ENCODE peak calls at places on chromosomes 11 and 22, in nine cellular contexts. N, Z, G, F, I, D, B, H and J are unnamed samples.

GRCh38 chr22:36807627-36808026 is 9.2 kb downstream of the PVALB start:
- DNase-seq in N (no peak), Z (no peak), G (no peak), F (no peak), I (no peak), D (no peak), B (no peak), H (no peak), J (no peak)

GRCh38 chr11:74642912-74643311 is 50.5 kb downstream of the POLD3 start:
- DNase-seq in N (no peak), Z (no peak), G (no peak), F (no peak), I (no peak), D (no peak), B (no peak), H (no peak), J (no peak)

GRCh38 chr22:39146256-39147101 is 6.0 kb downstream of the CBX7 start:
- DNase-seq in N (no peak), Z (no peak), G (no peak), F (no peak), I (no peak), D (no peak), B (no peak), H (no peak), J (no peak)

GRCh38 chr11:1302041-1302460 is 7.4 kb downstream of the TOLLIP start:
- DNase-seq in N (no peak), Z (no peak), G (no peak), F (no peak), I (peak), D (no peak), B (no peak), H (no peak), J (no peak)

GRCh38 chr22:47094861-47095330 is 332.4 kb downstream of the TBC1D22A start:
- DNase-seq in N (no peak), Z (no peak), G (no peak), F (no peak), I (no peak), D (no peak), B (no peak), H (no peak), J (no peak)

GRCh38 chr11:67277231-67277961 is 11.1 kb downstream of the GRK2 start:
- DNase-seq in N (peak), Z (peak), G (peak), F (peak), I (peak), D (no peak), B (peak), H (no peak), J (peak)

GRCh38 chr11:8311366-8311765 is 47.7 kb upstream of the LMO1 start:
- DNase-seq in N (no peak), Z (no peak), G (no peak), F (no peak), I (no peak), D (no peak), B (no peak), H (no peak), J (no peak)

GRCh38 chr22:17319541-17319940 is 49.7 kb upstream of the CECR2 start:
- DNase-seq in N (no peak), Z (no peak), G (no peak), F (no peak), I (no peak), D (no peak), B (no peak), H (peak), J (no peak)

GRCh38 chr11:117583063-117583801 is 213.8 kb downstream of the DSCAML1 start:
- DNase-seq in N (no peak), Z (no peak), G (peak), F (no peak), I (no peak), D (no peak), B (no peak), H (no peak), J (peak)

GRCh38 chr11:119788911-119789560 is 60.0 kb upstream of the NECTIN1 start:
- DNase-seq in N (no peak), Z (no peak), G (no peak), F (no peak), I (no peak), D (no peak), B (no peak), H (no peak), J (no peak)

GRCh38 chr11:76603202-76603601 is 67.3 kb downstream of the LRRC32 start:
- DNase-seq in N (no peak), Z (no peak), G (no peak), F (no peak), I (peak), D (no peak), B (no peak), H (no peak), J (no peak)

GRCh38 chr11:12581923-12582322 is 92.3 kb upstream of the TEAD1 start:
- DNase-seq in N (no peak), Z (no peak), G (peak), F (peak), I (no peak), D (no peak), B (no peak), H (no peak), J (peak)

GRCh38 chr11:12741671-12742216 is 67.5 kb downstream of the TEAD1 start:
- DNase-seq in N (no peak), Z (no peak), G (no peak), F (no peak), I (no peak), D (peak), B (no peak), H (no peak), J (no peak)

GRCh38 chr11:16825968-16826367 is 87.5 kb downstream of the C11orf58 start:
- DNase-seq in N (no peak), Z (no peak), G (no peak), F (no peak), I (no peak), D (no peak), B (no peak), H (no peak), J (no peak)

GRCh38 chr11:95335989-95336388 is 105.0 kb upstream of the SESN3 start:
- DNase-seq in N (no peak), Z (no peak), G (no peak), F (no peak), I (no peak), D (no peak), B (no peak), H (no peak), J (no peak)

GRCh38 chr11:114618139-114618538 is 22.6 kb upstream of the NXPE4 start:
- DNase-seq in N (no peak), Z (no peak), G (no peak), F (no peak), I (no peak), D (no peak), B (no peak), H (no peak), J (no peak)

GRCh38 chr11:3164138-3164539 is 971 bp downstream of the OSBPL5 start:
- DNase-seq in N (no peak), Z (no peak), G (no peak), F (no peak), I (no peak), D (no peak), B (no peak), H (no peak), J (no peak)

GRCh38 chr11:116193321-116194114 is 579.3 kb downstream of the BUD13 start:
- DNase-seq in N (no peak), Z (no peak), G (no peak), F (no peak), I (no peak), D (peak), B (no peak), H (peak), J (peak)

GRCh38 chr11:73521621-73522020 is 76.3 kb downstream of the FAM168A start:
- DNase-seq in N (no peak), Z (no peak), G (no peak), F (peak), I (no peak), D (no peak), B (no peak), H (no peak), J (peak)

GRCh38 chr11:66845876-66846212 is 2.6 kb downstream of the RCE1 start:
- DNase-seq in N (no peak), Z (no peak), G (no peak), F (no peak), I (no peak), D (no peak), B (no peak), H (no peak), J (no peak)

GRCh38 chr22:21015051-21016006 is at the start of gene P2RX6:
- DNase-seq in N (no peak), Z (no peak), G (no peak), F (peak), I (no peak), D (no peak), B (no peak), H (no peak), J (peak)